ENCODE peak calls at places on chromosome 5, in five cellular contexts. M is heart left ventricle, I is PC-3, O is lower leg skin, Z is heart right ventricle. F is an unnamed sample.

GRCh38 chr5:174428895-174429294 is 295.5 kb upstream of the MSX2 start:
- DNase-seq in I (no peak), Z (no peak), O (no peak), M (no peak), F (no peak)

GRCh38 chr5:84634256-84634655 is 249.6 kb upstream of the EDIL3 start:
- DNase-seq in I (peak), Z (no peak), O (no peak), M (no peak), F (no peak)

GRCh38 chr5:72709341-72709740 is 107.1 kb upstream of the TNPO1 start:
- DNase-seq in Z (no peak), M (no peak), I (no peak), O (no peak), F (no peak)

GRCh38 chr5:129857124-129857523 is 47.1 kb upstream of the CHSY3 start:
- DNase-seq in Z (no peak), I (no peak), M (peak), O (no peak), F (no peak)

GRCh38 chr5:51961154-51961562 is 577.9 kb downstream of the ISL1 start:
- DNase-seq in Z (no peak), O (no peak), M (no peak), I (no peak), F (no peak)

GRCh38 chr5:76337949-76338589 is 65.0 kb upstream of the IQGAP2 start:
- DNase-seq in I (peak), Z (no peak), O (no peak), M (no peak), F (peak)

GRCh38 chr5:89283758-89284493 is 400.9 kb upstream of the MEF2C start:
- DNase-seq in Z (no peak), M (no peak), I (no peak), O (no peak), F (no peak)

GRCh38 chr5:154967419-154968024 is 26.6 kb downstream of the MRPL22 start:
- DNase-seq in Z (no peak), O (no peak), I (peak), M (no peak), F (no peak)

GRCh38 chr5:122985954-122986721 is 50.4 kb downstream of the PPIC start:
- DNase-seq in I (no peak), M (no peak), O (no peak), Z (no peak), F (no peak)

GRCh38 chr5:138874771-138875628 is at the start of gene LRRTM2:
- DNase-seq in O (no peak), I (no peak), Z (no peak), M (no peak), F (no peak)
- H3K4me3 ChIP-seq in O (no peak), I (no peak), Z (no peak), M (peak), F (no peak)

GRCh38 chr5:23631283-23632045 is 124.1 kb downstream of the PRDM9 start:
- DNase-seq in M (peak), Z (no peak), O (no peak), I (peak), F (no peak)
- H3K4me3 ChIP-seq in M (no peak), Z (no peak), O (no peak), I (no peak), F (no peak)

GRCh38 chr5:322942-323879 is 1.7 kb downstream of the AHRR start:
- DNase-seq in O (no peak), I (no peak), M (no peak), Z (no peak), F (no peak)
- H3K4me3 ChIP-seq in O (no peak), I (no peak), M (no peak), Z (no peak), F (no peak)

GRCh38 chr5:1418238-1418920 is 26.9 kb downstream of the SLC6A3 start:
- DNase-seq in Z (no peak), O (no peak), M (no peak), I (no peak), F (no peak)

GRCh38 chr5:1418921-1419280 is 26.3 kb downstream of the SLC6A3 start:
- DNase-seq in O (no peak), Z (no peak), M (no peak), I (no peak), F (no peak)

GRCh38 chr5:1420211-1421195 is 24.7 kb downstream of the SLC6A3 start:
- DNase-seq in M (no peak), I (peak), O (no peak), Z (no peak), F (no peak)

GRCh38 chr5:1417586-1418225 is 27.5 kb downstream of the SLC6A3 start:
- DNase-seq in M (no peak), I (no peak), O (no peak), Z (no peak), F (no peak)

GRCh38 chr5:1419476-1420210 is 25.6 kb downstream of the SLC6A3 start:
- DNase-seq in Z (no peak), O (no peak), I (no peak), M (no peak), F (no peak)
- H3K4me3 ChIP-seq in Z (no peak), O (no peak), I (no peak), M (no peak), F (no peak)

DNA sequence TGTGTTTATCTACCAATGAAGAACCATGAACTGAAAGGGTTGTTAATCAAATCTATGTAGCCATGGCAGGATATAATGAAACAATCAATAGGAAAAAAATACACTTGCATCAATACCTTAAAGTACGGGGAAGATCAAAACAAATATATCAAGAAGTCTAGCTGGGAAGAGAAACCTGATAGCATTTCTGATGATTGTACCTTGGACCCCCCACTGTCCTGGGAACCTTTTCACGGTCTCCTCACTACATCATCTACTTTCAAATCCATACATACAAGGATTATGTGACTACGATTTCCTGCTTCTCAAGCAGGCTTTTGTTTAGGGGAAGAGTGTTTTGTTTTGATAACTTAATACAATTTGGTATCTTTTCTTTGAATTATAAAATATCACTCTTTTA is 8.1 kb downstream of the EBF1 start:
- DNase-seq in I (no peak), O (no peak), M (no peak), Z (no peak), F (no peak)
- H3K4me3 ChIP-seq in I (no peak), O (no peak), M (no peak), Z (no peak), F (no peak)

GRCh38 chr5:169636477-169637084 is 494 bp upstream of the DOCK2 start:
- DNase-seq in M (no peak), Z (no peak), I (no peak), O (no peak), F (no peak)
- H3K4me3 ChIP-seq in M (peak), Z (no peak), I (no peak), O (no peak), F (no peak)

DNA sequence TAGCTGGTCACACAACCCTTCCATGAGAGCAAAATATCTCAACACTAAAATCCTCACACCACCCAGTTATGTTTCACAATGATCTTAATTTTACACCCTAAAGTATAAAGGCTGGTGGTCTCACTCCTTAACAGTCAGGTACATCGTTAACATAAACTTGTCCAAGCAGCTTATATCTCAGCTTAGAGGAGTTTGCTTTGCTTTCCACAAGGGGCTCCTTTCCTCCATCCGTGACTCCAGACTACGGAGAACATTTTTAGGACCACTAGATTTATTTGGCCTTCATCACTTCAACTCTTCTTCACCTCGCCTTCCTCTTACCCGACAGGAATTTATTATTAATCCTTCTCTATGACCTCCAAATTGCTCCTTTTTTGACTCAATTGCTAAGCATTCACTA is 1014.1 kb upstream of the NUDT12 start:
- DNase-seq in O (no peak), Z (no peak), M (no peak), I (no peak), F (no peak)
- H3K4me3 ChIP-seq in O (no peak), Z (no peak), M (no peak), I (no peak), F (no peak)

DNA sequence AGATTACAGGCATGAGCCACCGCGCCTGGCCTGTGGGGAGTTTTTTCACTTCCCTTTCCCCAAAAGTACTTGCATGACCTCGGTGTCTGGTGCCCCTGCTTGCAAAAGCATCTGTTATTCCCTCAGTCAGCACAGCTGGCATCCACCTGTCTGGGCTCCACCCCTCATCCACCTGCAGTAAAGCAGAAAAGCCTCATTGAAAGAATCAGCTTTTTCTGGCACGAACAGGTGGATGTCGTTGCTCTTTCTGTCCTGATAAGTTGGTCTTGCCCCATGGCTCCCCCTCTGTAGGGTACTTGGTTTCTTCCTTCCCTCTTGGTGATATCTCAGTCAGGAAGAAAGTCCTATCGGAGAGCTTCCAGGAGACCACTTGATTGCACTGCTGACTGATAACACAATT is 37.4 kb downstream of the WWC1 start:
- DNase-seq in M (no peak), I (peak), O (no peak), Z (no peak), F (peak)
- H3K4me3 ChIP-seq in M (no peak), I (peak), O (no peak), Z (no peak), F (no peak)

GRCh38 chr5:61246768-61247307 is 84.6 kb upstream of the SMIM15 start:
- DNase-seq in Z (no peak), M (no peak), I (no peak), O (no peak), F (no peak)

GRCh38 chr5:61245486-61245885 is 83.2 kb upstream of the SMIM15 start:
- DNase-seq in O (no peak), Z (no peak), M (peak), I (no peak), F (no peak)

DNA sequence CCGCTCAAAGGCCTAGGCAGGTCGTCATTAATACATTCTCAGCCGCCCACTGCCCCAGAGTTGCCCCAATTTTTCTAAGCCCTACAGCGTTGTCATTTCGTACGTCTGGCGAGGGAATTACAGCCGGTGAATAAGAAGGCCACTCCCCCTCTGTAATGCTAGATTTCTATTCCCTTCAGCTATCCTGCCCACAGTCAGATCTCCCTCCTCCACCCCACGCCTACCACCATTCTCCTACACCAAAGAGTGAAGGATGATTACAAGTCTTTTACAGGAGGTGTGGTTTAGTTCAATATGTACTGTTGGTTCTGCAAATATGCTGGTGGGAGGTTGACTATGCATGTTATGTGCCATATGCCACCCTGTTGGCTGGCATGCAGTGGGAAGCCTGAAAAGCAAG is 83.7 kb upstream of the SMIM15 start:
- DNase-seq in M (no peak), I (no peak), Z (no peak), O (no peak), F (no peak)
- H3K4me3 ChIP-seq in M (no peak), I (no peak), Z (no peak), O (no peak), F (no peak)

GRCh38 chr5:66958126-66958983 is 238.2 kb downstream of the CD180 start:
- DNase-seq in Z (no peak), M (no peak), O (no peak), I (peak), F (no peak)

GRCh38 chr5:66959668-66960067 is 236.9 kb downstream of the CD180 start:
- DNase-seq in I (peak), O (no peak), Z (no peak), M (no peak), F (no peak)

GRCh38 chr5:66956439-66956838 is 240.2 kb downstream of the CD180 start:
- DNase-seq in O (no peak), M (no peak), I (no peak), Z (no peak), F (no peak)

GRCh38 chr5:66960373-66961137 is 236.0 kb downstream of the CD180 start:
- DNase-seq in M (no peak), I (no peak), Z (no peak), O (no peak), F (no peak)

DNA sequence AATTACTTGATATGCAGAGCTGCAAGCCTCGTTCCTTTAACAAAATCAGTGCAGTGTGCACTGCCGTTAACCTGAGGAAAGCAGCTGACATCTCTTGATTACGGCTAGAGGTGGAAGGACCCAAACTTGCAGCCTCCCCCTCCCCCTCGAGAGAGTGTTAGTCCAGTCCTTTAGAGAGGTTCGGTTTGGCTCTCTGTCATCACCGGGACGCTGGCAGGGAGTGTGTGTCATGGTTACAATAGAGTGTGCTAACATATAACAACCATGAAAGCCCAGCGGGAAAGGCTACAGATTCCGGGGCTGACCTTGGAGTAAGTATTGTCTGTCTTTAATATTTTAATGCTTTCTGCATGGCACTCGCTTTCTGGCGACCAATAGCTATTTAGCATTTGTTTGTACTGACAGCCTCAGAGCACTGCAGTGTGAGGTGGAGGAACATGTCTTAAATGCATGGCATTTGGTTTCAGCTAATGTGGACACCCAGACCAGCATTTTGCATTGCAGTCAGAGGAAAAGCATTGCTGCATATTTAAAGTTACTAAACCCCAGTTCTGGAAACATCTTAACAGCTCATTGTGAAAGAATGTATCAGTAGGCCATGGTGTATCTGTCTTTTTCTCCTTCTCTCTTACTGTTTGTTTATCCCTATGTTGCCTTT is 237.5 kb downstream of the CD180 start:
- DNase-seq in I (peak), M (peak), O (no peak), Z (peak), F (peak)
- H3K4me3 ChIP-seq in I (peak), M (peak), O (no peak), Z (peak), F (no peak)

F was measured in lung.